ENCODE peak calls at places on chromosomes 5 and 9, in five cellular contexts. One of them, this sample, is unnamed.

GRCh38 chr5:32540446-32540845 is 44.9 kb upstream of the SUB1 start:
- DNase-seq in NCI-H2029: no peak
- DNase-seq in mammary epithelial cell: no peak
- DNase-seq in SW480: no peak
- DNase-seq in activated CD8-positive, alpha-beta memory T cell treated with anti-CD3 and anti-CD28 coated beads for 48 hours: no peak
- DNase-seq in this sample: no peak

GRCh38 chr5:118553662-118554061 is 434.7 kb downstream of the DTWD2 start:
- DNase-seq in activated CD8-positive, alpha-beta memory T cell treated with anti-CD3 and anti-CD28 coated beads for 48 hours: no peak
- DNase-seq in mammary epithelial cell: peak; percentile 70
- DNase-seq in SW480: no peak
- DNase-seq in NCI-H2029: no peak
- DNase-seq in this sample: peak; percentile 98

GRCh38 chr9:136944094-136944518 is 432 bp downstream of the FBXW5 start:
- DNase-seq in SW480: no peak
- DNase-seq in mammary epithelial cell: peak; percentile 43
- DNase-seq in NCI-H2029: no peak
- DNase-seq in activated CD8-positive, alpha-beta memory T cell treated with anti-CD3 and anti-CD28 coated beads for 48 hours: no peak
- DNase-seq in this sample: no peak

GRCh38 chr5:154095819-154096380 is 57.1 kb downstream of the MFAP3 start:
- DNase-seq in NCI-H2029: peak; percentile 32
- DNase-seq in mammary epithelial cell: no peak
- DNase-seq in activated CD8-positive, alpha-beta memory T cell treated with anti-CD3 and anti-CD28 coated beads for 48 hours: no peak
- DNase-seq in SW480: no peak
- DNase-seq in this sample: no peak

GRCh38 chr9:121566401-121567141 is 66.9 kb upstream of the GGTA1 start:
- DNase-seq in SW480: no peak
- DNase-seq in mammary epithelial cell: peak; percentile 50
- DNase-seq in activated CD8-positive, alpha-beta memory T cell treated with anti-CD3 and anti-CD28 coated beads for 48 hours: no peak
- DNase-seq in NCI-H2029: no peak
- DNase-seq in this sample: no peak

GRCh38 chr9:88628811-88629210 is 93.8 kb downstream of the NXNL2 start:
- DNase-seq in mammary epithelial cell: no peak
- DNase-seq in activated CD8-positive, alpha-beta memory T cell treated with anti-CD3 and anti-CD28 coated beads for 48 hours: no peak
- DNase-seq in NCI-H2029: no peak
- DNase-seq in SW480: no peak
- DNase-seq in this sample: no peak

GRCh38 chr9:79764377-79764776 is 192.6 kb downstream of the TLE4 start:
- DNase-seq in SW480: no peak
- DNase-seq in mammary epithelial cell: peak; percentile 85
- DNase-seq in activated CD8-positive, alpha-beta memory T cell treated with anti-CD3 and anti-CD28 coated beads for 48 hours: no peak
- DNase-seq in NCI-H2029: no peak
- DNase-seq in this sample: peak; percentile 98

GRCh38 chr5:33148076-33148501 is 292.7 kb upstream of the TARS1 start:
- DNase-seq in activated CD8-positive, alpha-beta memory T cell treated with anti-CD3 and anti-CD28 coated beads for 48 hours: no peak
- DNase-seq in SW480: no peak
- DNase-seq in mammary epithelial cell: peak; percentile 81
- DNase-seq in NCI-H2029: no peak
- DNase-seq in this sample: peak; percentile 91

GRCh38 chr5:95098012-95098411 is 186.9 kb downstream of the MCTP1 start:
- DNase-seq in activated CD8-positive, alpha-beta memory T cell treated with anti-CD3 and anti-CD28 coated beads for 48 hours: no peak
- DNase-seq in SW480: no peak
- DNase-seq in NCI-H2029: no peak
- DNase-seq in mammary epithelial cell: no peak
- DNase-seq in this sample: no peak

GRCh38 chr5:119346404-119346803 is 9.4 kb upstream of the TNFAIP8 start:
- DNase-seq in NCI-H2029: no peak
- DNase-seq in SW480: no peak
- DNase-seq in mammary epithelial cell: no peak
- DNase-seq in activated CD8-positive, alpha-beta memory T cell treated with anti-CD3 and anti-CD28 coated beads for 48 hours: no peak
- DNase-seq in this sample: no peak

GRCh38 chr5:38467353-38468040 is 88.9 kb downstream of the LIFR start:
- DNase-seq in mammary epithelial cell: no peak
- DNase-seq in NCI-H2029: no peak
- DNase-seq in activated CD8-positive, alpha-beta memory T cell treated with anti-CD3 and anti-CD28 coated beads for 48 hours: no peak
- DNase-seq in SW480: no peak
- DNase-seq in this sample: no peak

GRCh38 chr5:130651440-130651839 is 513.6 kb downstream of the HINT1 start:
- DNase-seq in mammary epithelial cell: no peak
- DNase-seq in SW480: no peak
- DNase-seq in activated CD8-positive, alpha-beta memory T cell treated with anti-CD3 and anti-CD28 coated beads for 48 hours: no peak
- DNase-seq in NCI-H2029: no peak
- DNase-seq in this sample: no peak

GRCh38 chr5:137629646-137630045 is 106.2 kb downstream of the KLHL3 start:
- DNase-seq in mammary epithelial cell: peak; percentile 38
- DNase-seq in SW480: peak; percentile 74
- DNase-seq in activated CD8-positive, alpha-beta memory T cell treated with anti-CD3 and anti-CD28 coated beads for 48 hours: no peak
- DNase-seq in NCI-H2029: peak; percentile 43
- DNase-seq in this sample: no peak

This sample was measured in GM04503.